ENCODE peak calls at places on chromosomes 6 and 20, in six cellular contexts. N is Panc1, X is uterus, E is lower leg skin, I is ascending aorta, K is PC-3. B is an unnamed sample.

GRCh38 chr6:44219053-44219814 is 2.5 kb downstream of the MYMX start:
- DNase-seq in I (peak), X (peak), N (no peak), E (peak), K (peak), B (peak)

GRCh38 chr6:41682497-41682961 is 44.3 kb downstream of the MDFI start:
- DNase-seq in I (no peak), K (no peak), X (no peak), E (no peak), N (no peak), B (no peak)

GRCh38 chr6:150119256-150119655 is 23.6 kb upstream of the PPP1R14C start:
- DNase-seq in E (peak), I (no peak), X (no peak), K (no peak), N (no peak), B (no peak)

GRCh38 chr6:168179702-168180382 is 100.8 kb upstream of the FRMD1 start:
- DNase-seq in E (peak), K (no peak), N (no peak), X (no peak), I (peak), B (no peak)

GRCh38 chr20:46545077-46545826 is 5.2 kb downstream of the OCSTAMP start:
- DNase-seq in K (no peak), E (no peak), I (no peak), N (no peak), X (no peak), B (no peak)

GRCh38 chr6:132995432-132995831 is 181.1 kb downstream of the RPS12 start:
- DNase-seq in E (no peak), X (no peak), I (no peak), N (no peak), K (no peak), B (no peak)

GRCh38 chr6:28907394-28907793 is 16.4 kb downstream of the TRIM27 start:
- DNase-seq in N (no peak), E (no peak), K (peak), I (peak), X (no peak), B (no peak)

GRCh38 chr6:69841862-69842261 is 24.5 kb upstream of the COL19A1 start:
- DNase-seq in K (no peak), E (no peak), N (no peak), I (no peak), X (no peak), B (no peak)

GRCh38 chr20:35267092-35267491 is 10.8 kb downstream of the MMP24OS start:
- DNase-seq in E (no peak), N (no peak), I (no peak), K (no peak), X (no peak), B (no peak)

GRCh38 chr6:90484903-90485302 is 102.0 kb downstream of the MAP3K7 start:
- DNase-seq in X (no peak), K (no peak), N (no peak), E (no peak), I (no peak), B (peak)

GRCh38 chr6:129860901-129861665 is at the start of gene TMEM244:
- DNase-seq in X (no peak), I (no peak), N (no peak), K (peak), E (no peak), B (no peak)

GRCh38 chr6:157885876-157886275 is 62.8 kb downstream of the SNX9 start:
- DNase-seq in I (no peak), K (no peak), X (no peak), N (no peak), E (no peak), B (no peak)

GRCh38 chr6:123956492-123957139 is 153.0 kb downstream of the NKAIN2 start:
- DNase-seq in X (no peak), K (no peak), I (no peak), N (no peak), E (no peak), B (no peak)

GRCh38 chr6:17469006-17469972 is 75.9 kb downstream of the CAP2 start:
- DNase-seq in X (no peak), N (no peak), E (peak), I (no peak), K (no peak), B (no peak)

GRCh38 chr6:135830452-135830851 is 21.0 kb upstream of the PDE7B start:
- DNase-seq in N (no peak), I (no peak), X (no peak), E (no peak), K (peak), B (no peak)

GRCh38 chr6:144317736-144318135 is 32.6 kb downstream of the UTRN start:
- DNase-seq in N (no peak), K (no peak), E (no peak), I (no peak), X (no peak), B (no peak)

GRCh38 chr6:106520711-106521367 is 108.5 kb downstream of the RTN4IP1 start:
- DNase-seq in E (no peak), X (no peak), I (no peak), N (no peak), K (no peak), B (no peak)

GRCh38 chr6:15861486-15861885 is 198.7 kb upstream of the DTNBP1 start:
- DNase-seq in I (no peak), K (no peak), N (no peak), E (no peak), X (no peak), B (no peak)

GRCh38 chr6:57216235-57217101 is 5.6 kb downstream of the RAB23 start:
- DNase-seq in K (peak), E (no peak), X (peak), N (no peak), I (no peak), B (no peak)

GRCh38 chr6:43811101-43812099 is 41.4 kb downstream of the VEGFA start:
- DNase-seq in N (no peak), E (no peak), I (no peak), K (no peak), X (no peak), B (no peak)

GRCh38 chr6:108850669-108851467 is 2.6 kb downstream of the ARMC2 start:
- DNase-seq in X (no peak), E (no peak), N (no peak), I (no peak), K (no peak), B (no peak)

GRCh38 chr20:53608456-53609413 is 15.1 kb upstream of the ZNF217 start:
- DNase-seq in E (peak), N (no peak), X (no peak), K (no peak), I (no peak), B (no peak)

GRCh38 chr6:133779916-133780315 is 109.0 kb upstream of the TCF21 start:
- DNase-seq in X (no peak), K (no peak), I (no peak), N (no peak), E (no peak), B (no peak)

GRCh38 chr20:11355338-11355737 is 562.4 kb upstream of the BTBD3 start:
- DNase-seq in N (no peak), I (no peak), K (no peak), X (no peak), E (no peak), B (no peak)

GRCh38 chr6:163923658-163924411 is 509.3 kb downstream of the QKI start:
- DNase-seq in I (no peak), K (no peak), X (no peak), E (no peak), N (no peak), B (no peak)

GRCh38 chr6:79810878-79811277 is 136.5 kb downstream of the ELOVL4 start:
- DNase-seq in E (no peak), X (no peak), K (no peak), N (no peak), I (no peak), B (peak)

GRCh38 chr6:106857771-106858652 is 116.5 kb downstream of the CD24 start:
- DNase-seq in K (no peak), X (no peak), I (no peak), E (no peak), N (no peak), B (no peak)

GRCh38 chr6:11460001-11460668 is 77.4 kb upstream of the TMEM170B start:
- DNase-seq in X (no peak), E (no peak), I (no peak), K (peak), N (no peak), B (no peak)

GRCh38 chr6:128358111-128358780 is 162.2 kb downstream of the PTPRK start:
- DNase-seq in K (no peak), I (no peak), E (no peak), X (no peak), N (no peak), B (no peak)

GRCh38 chr6:118228856-118229255 is 319.2 kb upstream of the PLN start:
- DNase-seq in E (no peak), K (no peak), N (no peak), I (no peak), X (no peak), B (no peak)

GRCh38 chr20:11585752-11586352 is 331.8 kb upstream of the BTBD3 start:
- DNase-seq in N (no peak), K (peak), E (no peak), X (no peak), I (no peak), B (peak)

DNA sequence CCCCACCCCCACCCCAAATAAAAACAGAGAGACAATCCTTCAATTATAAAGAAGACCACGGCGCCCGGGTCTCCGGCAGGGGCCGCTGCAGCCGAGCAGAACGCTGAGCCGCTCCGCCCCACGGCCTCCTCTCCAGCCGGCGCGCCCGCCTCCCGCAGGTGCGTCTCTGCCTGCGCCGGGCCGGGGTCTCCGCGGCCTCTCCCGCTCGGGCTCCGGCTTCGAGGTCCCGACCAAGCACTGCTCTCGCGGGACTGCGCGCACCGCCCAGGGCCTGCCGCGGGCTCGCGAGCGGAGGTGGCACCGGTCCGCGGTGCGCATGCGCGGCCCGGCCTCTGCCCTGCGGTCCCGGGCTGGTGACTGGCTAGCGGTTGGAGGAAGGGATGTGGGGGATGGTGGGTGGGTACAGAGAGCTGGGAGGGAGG is 241 bp upstream of the SIRT5 start:
- DNase-seq in X (peak), E (peak), K (peak), I (peak), N (peak), B (peak)
- TF ChIP-seq CTCF in X (peak), E (no peak), K (peak), I (no peak), N (peak), B (peak)

DNA sequence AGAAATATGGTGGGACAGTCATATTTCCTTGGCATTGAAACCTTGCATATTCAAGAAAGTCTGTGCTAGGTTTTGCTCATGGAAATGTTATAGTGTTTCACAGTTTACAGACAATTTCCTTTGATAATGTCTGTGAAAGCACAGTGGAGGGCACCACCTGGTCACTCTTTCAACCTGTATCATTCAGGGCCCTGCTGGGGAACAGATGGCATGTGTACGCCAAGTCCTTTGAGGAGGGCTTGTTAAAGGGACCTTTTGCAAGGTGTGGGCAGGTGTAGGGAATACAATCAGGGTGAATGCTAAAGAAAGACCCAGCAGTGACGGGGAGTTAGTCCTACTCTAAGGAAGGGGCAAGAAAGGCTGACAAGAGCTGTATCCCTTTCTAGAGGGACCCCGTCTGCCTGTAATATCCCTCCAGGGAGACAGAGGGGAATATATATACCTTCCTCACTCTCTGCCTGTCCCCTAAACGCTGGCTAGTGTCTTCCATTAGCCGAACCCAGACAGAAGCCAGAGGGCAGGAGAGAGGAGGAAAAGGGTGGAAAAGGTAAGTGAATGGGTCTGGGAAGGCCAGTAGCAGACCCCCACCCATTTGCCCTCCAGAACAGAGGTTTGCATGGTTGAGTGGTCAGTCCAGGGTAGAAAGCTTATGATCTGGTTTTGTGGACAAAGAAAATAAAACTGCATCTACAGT is 10.3 kb downstream of the PLCB4 start:
- DNase-seq in X (no peak), I (no peak), K (no peak), N (no peak), E (no peak), B (no peak)
- TF ChIP-seq CTCF in X (no peak), I (no peak), K (no peak), N (no peak), E (no peak), B (no peak)

DNA sequence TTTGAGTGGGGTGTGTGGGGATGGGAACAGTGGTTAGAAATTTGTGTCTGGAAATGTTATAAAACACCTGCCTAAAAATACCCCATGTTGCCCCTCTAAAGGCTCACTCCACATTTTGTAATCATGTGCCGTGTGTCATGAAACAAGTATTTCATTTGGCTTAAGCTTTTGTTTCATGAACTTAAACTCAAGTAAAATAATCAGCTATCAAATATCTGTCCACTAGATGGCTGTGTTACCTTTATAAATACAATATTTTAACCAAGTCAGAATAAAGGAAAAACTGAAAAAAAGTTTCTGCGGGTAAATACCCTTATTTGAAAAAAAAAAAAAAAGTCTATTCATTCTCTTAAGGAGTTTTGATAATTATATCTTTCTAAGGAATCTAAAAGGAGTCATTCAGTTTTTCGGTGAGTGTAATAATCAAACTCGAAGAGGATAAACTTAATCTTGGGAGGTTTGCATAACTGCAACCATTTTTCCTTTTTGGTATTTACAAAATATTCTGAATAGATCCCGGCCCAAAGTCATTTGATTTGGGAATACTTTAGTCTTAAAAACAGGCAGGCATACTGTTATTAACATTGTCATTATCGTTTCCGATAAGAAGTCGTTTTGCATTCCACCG is 29.9 kb upstream of the MTRF1L start:
- DNase-seq in K (peak), X (no peak), N (no peak), I (no peak), E (no peak), B (peak)
- TF ChIP-seq CTCF in K (peak), X (no peak), N (peak), I (peak), E (no peak), B (peak)

DNA sequence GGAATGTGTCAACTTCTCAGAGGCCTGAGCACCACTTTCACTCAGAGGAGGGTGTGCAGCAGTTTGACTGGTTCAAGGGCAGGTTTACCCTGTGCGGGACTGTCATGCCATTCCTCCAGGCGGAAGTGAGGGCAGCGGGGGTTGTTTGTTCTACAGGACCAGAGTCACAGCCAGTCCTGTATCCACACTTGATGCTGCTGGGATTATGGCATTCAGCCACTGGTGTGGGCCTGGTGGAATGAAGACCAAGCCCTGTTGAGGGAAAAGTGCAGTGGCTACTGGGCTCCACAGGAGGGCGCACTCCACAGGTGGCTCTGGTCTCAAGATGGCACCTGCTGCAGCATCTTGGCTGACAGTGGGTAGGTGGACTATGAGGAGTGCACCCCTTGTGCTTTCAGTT is 14.8 kb downstream of the SEMG2 start:
- DNase-seq in I (no peak), X (no peak), E (no peak), K (peak), N (no peak), B (peak)
- TF ChIP-seq CTCF in I (no peak), X (no peak), E (no peak), K (peak), N (peak), B (peak)

GRCh38 chr20:8398289-8399051 is 266.4 kb downstream of the PLCB1 start:
- DNase-seq in K (no peak), I (no peak), N (no peak), E (no peak), X (no peak), B (no peak)
- TF ChIP-seq CTCF in K (no peak), I (no peak), N (no peak), E (no peak), X (no peak), B (peak)

DNA sequence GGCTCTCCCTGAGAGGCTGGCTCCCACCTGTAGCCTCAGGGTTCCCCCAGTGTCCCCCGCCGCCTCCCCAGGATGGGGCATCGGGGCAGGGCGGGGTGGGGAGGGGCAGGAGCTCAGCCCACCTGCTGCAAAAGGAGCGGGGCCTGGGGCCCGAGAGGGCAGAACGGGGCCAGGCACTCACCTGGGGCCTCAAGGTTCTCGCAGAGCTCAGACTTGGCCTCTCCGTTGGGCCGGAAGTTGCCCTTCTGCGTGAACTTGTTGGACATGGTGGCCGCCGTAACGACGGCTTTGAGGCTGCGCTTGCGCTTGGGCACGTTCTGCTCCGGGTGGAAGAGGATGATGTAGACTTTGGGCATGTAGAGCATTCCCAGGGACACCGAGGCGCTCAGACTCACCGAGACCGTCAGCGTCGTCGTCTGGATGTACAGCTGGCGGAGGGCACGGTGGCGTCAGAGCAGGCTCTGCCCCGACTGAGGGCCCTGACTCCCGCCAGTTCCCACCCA is 117.9 kb downstream of the GRM4 start:
- DNase-seq in N (no peak), K (no peak), E (no peak), I (no peak), X (no peak), B (no peak)
- TF ChIP-seq CTCF in N (no peak), K (no peak), E (no peak), I (no peak), X (no peak), B (peak)

GRCh38 chr6:169755162-169755561 is 3.7 kb downstream of the ERMARD start:
- DNase-seq in K (no peak), X (no peak), I (no peak), N (no peak), E (no peak), B (no peak)

GRCh38 chr6:169752074-169752623 is 727 bp downstream of the ERMARD start:
- DNase-seq in N (no peak), I (no peak), K (no peak), X (no peak), E (no peak), B (peak)

GRCh38 chr6:169746556-169746955 is 4.8 kb downstream of the DYNLT2 start:
- DNase-seq in E (no peak), X (no peak), K (no peak), I (no peak), N (no peak), B (no peak)

GRCh38 chr6:169751242-169752073 is at the start of the genes DYNLT2 and ERMARD:
- DNase-seq in I (peak), K (peak), X (peak), N (peak), E (peak), B (peak)
- TF ChIP-seq CTCF in I (peak), K (no peak), X (no peak), N (peak), E (no peak), B (peak)